ENCODE peak calls at places on chromosome 18, in eight cellular contexts. One of them, this sample, is unnamed.

GRCh38 chr18:25113081-25113480 is 238.9 kb downstream of the ZNF521 start:
- DNase-seq in IMR-90: no peak
- DNase-seq in tibial nerve: no peak
- DNase-seq in Peyer's patch: no peak
- DNase-seq in heart left ventricle: no peak
- DNase-seq in K562: no peak
- DNase-seq in esophagus squamous epithelium: no peak
- DNase-seq in H1: no peak
- DNase-seq in this sample: no peak

GRCh38 chr18:34544930-34545329 is 165.2 kb upstream of the DTNA start:
- DNase-seq in IMR-90: no peak
- DNase-seq in tibial nerve: no peak
- DNase-seq in Peyer's patch: no peak
- DNase-seq in heart left ventricle: no peak
- DNase-seq in K562: no peak
- DNase-seq in esophagus squamous epithelium: no peak
- DNase-seq in H1: no peak
- DNase-seq in this sample: no peak

GRCh38 chr18:56286775-56287174 is 351.6 kb downstream of the TXNL1 start:
- DNase-seq in IMR-90: peak; percentile 87
- DNase-seq in tibial nerve: no peak
- DNase-seq in Peyer's patch: no peak
- DNase-seq in heart left ventricle: no peak
- DNase-seq in K562: no peak
- DNase-seq in esophagus squamous epithelium: no peak
- DNase-seq in H1: no peak
- DNase-seq in this sample: no peak

GRCh38 chr18:79933765-79934164 is 17.7 kb downstream of the SLC66A2 start:
- DNase-seq in IMR-90: no peak
- DNase-seq in tibial nerve: no peak
- DNase-seq in Peyer's patch: peak; percentile 60
- DNase-seq in heart left ventricle: peak; percentile 15
- DNase-seq in K562: no peak
- DNase-seq in esophagus squamous epithelium: no peak
- DNase-seq in H1: no peak
- DNase-seq in this sample: no peak

GRCh38 chr18:79863161-79863945 is 65.6 kb downstream of the KCNG2 start:
- DNase-seq in IMR-90: no peak
- DNase-seq in tibial nerve: no peak
- DNase-seq in Peyer's patch: no peak
- DNase-seq in heart left ventricle: no peak
- DNase-seq in K562: no peak
- DNase-seq in esophagus squamous epithelium: no peak
- DNase-seq in H1: no peak
- DNase-seq in this sample: no peak

GRCh38 chr18:37564796-37565137 is 831 bp downstream of the CELF4 start:
- DNase-seq in IMR-90: peak; percentile 21
- DNase-seq in tibial nerve: no peak
- DNase-seq in Peyer's patch: no peak
- DNase-seq in heart left ventricle: peak; percentile 74
- DNase-seq in K562: peak; percentile 49
- DNase-seq in esophagus squamous epithelium: no peak
- DNase-seq in H1: no peak
- DNase-seq in this sample: no peak

GRCh38 chr18:55243255-55243654 is 284.0 kb upstream of the CCDC68 start:
- DNase-seq in IMR-90: no peak
- DNase-seq in tibial nerve: no peak
- DNase-seq in Peyer's patch: no peak
- DNase-seq in heart left ventricle: no peak
- DNase-seq in K562: no peak
- DNase-seq in esophagus squamous epithelium: no peak
- DNase-seq in H1: no peak
- DNase-seq in this sample: no peak

GRCh38 chr18:76619342-76620315 is 124.6 kb upstream of the ZNF516 start:
- DNase-seq in IMR-90: peak; percentile 58
- DNase-seq in tibial nerve: peak; percentile 59
- DNase-seq in Peyer's patch: no peak
- DNase-seq in heart left ventricle: peak; percentile 70
- DNase-seq in K562: no peak
- DNase-seq in esophagus squamous epithelium: no peak
- DNase-seq in H1: no peak
- DNase-seq in this sample: no peak

GRCh38 chr18:27921904-27922541 is 254.9 kb downstream of the CDH2 start:
- DNase-seq in IMR-90: peak; percentile 68
- DNase-seq in tibial nerve: no peak
- DNase-seq in Peyer's patch: no peak
- DNase-seq in heart left ventricle: no peak
- DNase-seq in K562: no peak
- DNase-seq in esophagus squamous epithelium: no peak
- DNase-seq in H1: no peak
- DNase-seq in this sample: no peak

GRCh38 chr18:24228661-24229053 is 89.8 kb downstream of the CABYR start:
- DNase-seq in IMR-90: peak; percentile 21
- DNase-seq in tibial nerve: no peak
- DNase-seq in Peyer's patch: peak; percentile 58
- DNase-seq in heart left ventricle: no peak
- DNase-seq in K562: no peak
- DNase-seq in esophagus squamous epithelium: no peak
- DNase-seq in H1: no peak
- DNase-seq in this sample: no peak

GRCh38 chr18:67520276-67521035 is 3.9 kb upstream of the DSEL start:
- DNase-seq in IMR-90: peak; percentile 76
- DNase-seq in tibial nerve: no peak
- DNase-seq in Peyer's patch: no peak
- DNase-seq in heart left ventricle: no peak
- DNase-seq in K562: no peak
- DNase-seq in esophagus squamous epithelium: no peak
- DNase-seq in H1: no peak
- DNase-seq in this sample: no peak

GRCh38 chr18:44937985-44938384 is 257.3 kb downstream of the SETBP1 start:
- DNase-seq in IMR-90: no peak
- DNase-seq in tibial nerve: no peak
- DNase-seq in Peyer's patch: no peak
- DNase-seq in heart left ventricle: no peak
- DNase-seq in K562: no peak
- DNase-seq in esophagus squamous epithelium: no peak
- DNase-seq in H1: no peak
- DNase-seq in this sample: no peak

GRCh38 chr18:36158261-36158867 is 28.7 kb downstream of the ELP2 start:
- DNase-seq in IMR-90: peak; percentile 94
- DNase-seq in tibial nerve: no peak
- DNase-seq in Peyer's patch: no peak
- DNase-seq in heart left ventricle: no peak
- DNase-seq in K562: no peak
- DNase-seq in esophagus squamous epithelium: no peak
- DNase-seq in H1: no peak
- DNase-seq in this sample: no peak

GRCh38 chr18:67845035-67845434 is 328.5 kb upstream of the DSEL start:
- DNase-seq in IMR-90: no peak
- DNase-seq in tibial nerve: no peak
- DNase-seq in Peyer's patch: no peak
- DNase-seq in heart left ventricle: no peak
- DNase-seq in K562: no peak
- DNase-seq in esophagus squamous epithelium: no peak
- DNase-seq in H1: no peak
- DNase-seq in this sample: no peak

GRCh38 chr18:50870138-50870845 is 8.6 kb upstream of the ME2 start:
- DNase-seq in IMR-90: peak; percentile 73
- DNase-seq in tibial nerve: no peak
- DNase-seq in Peyer's patch: no peak
- DNase-seq in heart left ventricle: no peak
- DNase-seq in K562: no peak
- DNase-seq in esophagus squamous epithelium: no peak
- DNase-seq in H1: no peak
- DNase-seq in this sample: no peak

DNA sequence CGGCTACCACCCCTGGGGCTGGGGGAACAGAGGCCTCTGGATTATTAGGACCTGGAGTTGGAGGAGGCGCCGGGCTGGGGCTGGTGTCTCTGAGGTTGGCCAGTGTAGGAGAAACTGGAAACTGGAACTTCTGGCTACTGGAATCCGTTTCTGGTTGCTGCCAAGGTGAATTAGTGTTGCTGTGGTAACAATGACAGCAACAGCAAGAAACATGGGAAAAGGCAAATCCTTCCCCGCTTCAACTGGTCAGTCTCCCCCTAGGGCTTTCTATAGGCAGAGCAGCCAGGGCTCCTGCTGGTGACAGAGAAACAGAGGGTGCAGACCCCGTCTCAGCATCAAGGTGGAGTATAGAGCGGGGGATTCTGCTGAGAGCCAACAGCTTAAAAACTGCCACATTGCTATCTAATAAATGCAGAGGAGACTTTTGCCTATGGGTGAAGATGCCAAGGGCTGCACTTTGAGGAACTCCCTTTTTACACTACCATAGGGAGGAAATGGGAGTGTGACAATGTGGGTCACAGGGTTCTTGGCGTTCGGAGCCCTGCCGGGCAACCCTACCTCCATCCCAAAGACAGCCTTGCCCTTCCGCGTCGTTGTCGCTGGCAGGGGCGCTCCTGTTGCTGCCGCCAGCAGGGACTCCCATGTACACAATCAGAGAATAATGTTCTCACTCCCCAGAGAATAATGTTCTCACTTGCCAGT is 81.4 kb upstream of the CABLES1 start:
- DNase-seq in IMR-90: peak; percentile 72
- DNase-seq in tibial nerve: no peak
- DNase-seq in Peyer's patch: no peak
- DNase-seq in heart left ventricle: no peak
- DNase-seq in K562: peak; percentile 35
- DNase-seq in esophagus squamous epithelium: no peak
- DNase-seq in H1: peak; percentile 39
- DNase-seq in this sample: no peak
- TF ChIP-seq CTCF in IMR-90: peak; percentile 42
- TF ChIP-seq CTCF in tibial nerve: no peak
- TF ChIP-seq CTCF in Peyer's patch: no peak
- TF ChIP-seq CTCF in heart left ventricle: no peak
- TF ChIP-seq CTCF in K562: peak; percentile 30
- TF ChIP-seq CTCF in esophagus squamous epithelium: no peak
- TF ChIP-seq CTCF in H1: peak; percentile 84
- TF ChIP-seq CTCF in this sample: no peak

DNA sequence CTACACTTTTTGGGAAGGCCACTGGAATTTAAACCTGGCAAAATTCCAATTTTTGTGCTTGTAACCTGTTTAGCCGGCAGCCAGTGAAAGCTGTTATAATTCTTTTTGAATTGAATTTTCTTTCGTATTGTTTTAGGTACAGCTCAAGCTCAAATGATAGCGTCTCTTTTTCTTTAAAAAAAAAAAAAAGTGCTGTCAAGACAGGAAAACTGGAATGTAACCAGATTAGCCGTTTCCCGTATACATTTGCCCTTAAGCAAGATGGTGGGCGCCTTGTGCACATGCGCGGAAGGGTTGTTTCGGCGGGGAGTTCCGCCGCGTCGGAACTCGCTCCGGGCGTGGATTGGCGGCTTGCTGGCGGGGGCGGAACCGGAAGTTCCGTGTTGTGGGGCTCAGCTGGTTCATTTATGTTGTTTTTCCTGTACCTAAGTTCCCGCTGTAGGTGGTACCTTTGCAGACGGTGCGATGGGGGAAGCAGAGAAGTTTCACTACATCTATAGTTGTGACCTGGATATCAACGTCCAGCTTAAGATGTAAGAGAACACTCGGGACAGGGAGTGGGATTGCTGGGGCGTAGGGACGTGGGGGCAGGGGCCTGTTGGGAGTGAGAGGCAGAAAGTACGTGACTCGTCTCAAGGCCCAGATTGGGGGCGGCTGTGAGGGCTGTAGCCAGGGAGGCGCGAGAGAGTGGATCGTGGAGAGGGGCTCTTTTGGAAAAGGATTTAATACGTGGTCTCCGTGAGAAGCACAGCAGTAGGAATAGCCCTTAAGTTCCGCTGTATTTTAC is at the start of gene PIK3C3:
- DNase-seq in IMR-90: peak; percentile 98
- DNase-seq in tibial nerve: peak; percentile 89
- DNase-seq in Peyer's patch: peak; percentile 98
- DNase-seq in heart left ventricle: peak; percentile 97
- DNase-seq in K562: peak; percentile 96
- DNase-seq in esophagus squamous epithelium: peak; percentile 52
- DNase-seq in H1: peak; percentile 88
- DNase-seq in this sample: peak; percentile 94
- TF ChIP-seq POLR2A in IMR-90: peak; percentile 87
- TF ChIP-seq POLR2A in tibial nerve: no peak
- TF ChIP-seq POLR2A in Peyer's patch: peak; percentile 24
- TF ChIP-seq POLR2A in heart left ventricle: no peak
- TF ChIP-seq POLR2A in K562: peak; percentile 85
- TF ChIP-seq POLR2A in esophagus squamous epithelium: no peak
- TF ChIP-seq POLR2A in H1: no peak
- TF ChIP-seq POLR2A in this sample: no peak

DNA sequence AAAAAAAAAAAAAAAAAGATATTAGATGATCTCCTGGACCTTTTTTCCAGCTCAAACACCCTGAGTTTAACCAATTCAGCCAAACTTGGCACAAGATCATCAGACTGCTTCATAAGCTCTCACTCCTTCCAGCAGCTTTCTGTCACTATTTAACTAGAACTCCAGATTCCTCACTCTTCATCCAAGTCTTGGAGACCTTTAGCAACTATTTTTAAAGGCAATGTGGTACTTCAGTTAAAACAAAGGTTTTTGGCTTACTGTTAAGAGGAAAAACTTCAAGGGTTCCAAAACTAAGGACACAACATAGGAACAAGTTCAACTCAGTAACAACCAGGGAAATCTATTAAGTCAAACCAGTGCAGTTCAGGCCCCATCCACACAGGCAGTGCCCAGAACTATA is 23.2 kb downstream of the LAMA1 start:
- DNase-seq in IMR-90: no peak
- DNase-seq in tibial nerve: no peak
- DNase-seq in Peyer's patch: no peak
- DNase-seq in heart left ventricle: no peak
- DNase-seq in K562: no peak
- DNase-seq in esophagus squamous epithelium: no peak
- DNase-seq in H1: no peak
- DNase-seq in this sample: no peak
- H3K27me3 ChIP-seq in IMR-90: no peaks in the 10 kb centered on the region
- H3K27me3 ChIP-seq in tibial nerve: no peaks in the 10 kb centered on the region
- H3K27me3 ChIP-seq in Peyer's patch: no peaks in the 10 kb centered on the region
- H3K27me3 ChIP-seq in heart left ventricle: peaks cover 5% of the 10 kb centered on the region
- H3K27me3 ChIP-seq in K562: peaks cover 34% of the 10 kb centered on the region
- H3K27me3 ChIP-seq in esophagus squamous epithelium: no peaks in the 10 kb centered on the region
- H3K27me3 ChIP-seq in H1: no peaks in the 10 kb centered on the region
- H3K27me3 ChIP-seq in this sample: no peaks in the 10 kb centered on the region

DNA sequence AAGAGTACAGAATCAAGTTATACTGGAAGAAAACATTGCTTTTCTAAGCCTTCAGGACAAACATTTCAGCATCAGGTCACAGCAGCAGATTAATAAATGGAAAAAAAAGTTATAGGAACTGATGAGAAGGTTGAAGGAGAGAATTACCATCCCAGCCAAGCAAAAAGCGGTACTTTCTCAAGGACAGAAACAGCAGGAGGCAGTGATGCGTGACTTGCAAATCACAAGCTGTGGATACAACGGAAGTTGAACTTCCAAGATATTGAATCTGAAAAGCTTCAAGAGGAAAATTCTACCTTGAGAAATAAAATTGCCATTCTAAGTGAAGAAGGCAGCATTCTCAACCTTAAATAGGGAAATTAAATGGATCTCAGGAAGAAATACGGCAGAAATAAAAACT is 18.5 kb upstream of the SERPINB12 start:
- DNase-seq in IMR-90: peak; percentile 10
- DNase-seq in tibial nerve: no peak
- DNase-seq in Peyer's patch: no peak
- DNase-seq in heart left ventricle: no peak
- DNase-seq in K562: no peak
- DNase-seq in esophagus squamous epithelium: no peak
- DNase-seq in H1: no peak
- DNase-seq in this sample: no peak
- TF ChIP-seq CTCF in IMR-90: no peak
- TF ChIP-seq CTCF in tibial nerve: no peak
- TF ChIP-seq CTCF in Peyer's patch: no peak
- TF ChIP-seq CTCF in heart left ventricle: no peak
- TF ChIP-seq CTCF in K562: no peak
- TF ChIP-seq CTCF in esophagus squamous epithelium: no peak
- TF ChIP-seq CTCF in H1: no peak
- TF ChIP-seq CTCF in this sample: no peak

This sample was measured in vagina.